ENCODE peak calls at places on chromosome 19, in nine cellular contexts. H is neural progenitor cell, W is GM23338, J is GM23248, D is SK-N-SH, I is HCT116, M is PC-3, Q is MM.1S, U is OCI-LY7. B is an unnamed sample.

GRCh38 chr19:12042893-12043292 is 7.4 kb upstream of the ZNF433 start:
- DNase-seq in H (no peak), W (no peak), J (no peak), D (no peak), I (no peak), M (no peak), Q (no peak), U (no peak), B (no peak)

GRCh38 chr19:10621966-10622365 is 3.4 kb upstream of the SLC44A2 start:
- DNase-seq in H (no peak), W (no peak), J (no peak), D (no peak), I (no peak), M (no peak), Q (no peak), U (no peak), B (no peak)

GRCh38 chr19:41222240-41222639 is 3.2 kb downstream of the AXL start:
- DNase-seq in H (no peak), W (no peak), J (no peak), D (no peak), I (no peak), M (no peak), Q (no peak), U (no peak), B (no peak)

GRCh38 chr19:10952809-10953208 is 8.0 kb upstream of the SMARCA4 start:
- DNase-seq in H (no peak), W (no peak), J (no peak), D (no peak), I (peak), M (peak), Q (no peak), U (no peak), B (peak)

GRCh38 chr19:11166281-11167142 is 10.9 kb upstream of the SPC24 start:
- DNase-seq in H (no peak), W (no peak), J (peak), D (no peak), I (no peak), M (no peak), Q (no peak), U (no peak), B (no peak)

GRCh38 chr19:43618921-43619261 is 538 bp downstream of the ZNF428 start:
- DNase-seq in H (no peak), W (no peak), J (peak), D (peak), I (no peak), M (peak), Q (peak), U (peak), B (peak)

GRCh38 chr19:3644351-3645066 is 17.9 kb upstream of the CACTIN start:
- DNase-seq in H (no peak), W (no peak), J (peak), D (no peak), I (no peak), M (no peak), Q (no peak), U (no peak), B (no peak)

GRCh38 chr19:677201-677600 is 1.0 kb downstream of the FSTL3 start:
- DNase-seq in H (no peak), W (no peak), J (peak), D (peak), I (no peak), M (peak), Q (no peak), U (no peak), B (peak)

GRCh38 chr19:3679581-3679980 is 20.7 kb downstream of the PIP5K1C start:
- DNase-seq in H (no peak), W (no peak), J (no peak), D (no peak), I (no peak), M (no peak), Q (no peak), U (no peak), B (no peak)

GRCh38 chr19:39083983-39084731 is at the start of gene ACP7:
- DNase-seq in H (peak), W (peak), J (peak), D (peak), I (no peak), M (peak), Q (no peak), U (no peak), B (peak)

GRCh38 chr19:49436381-49437017 is 4.8 kb downstream of the SLC17A7 start:
- DNase-seq in H (peak), W (peak), J (peak), D (peak), I (no peak), M (no peak), Q (no peak), U (peak), B (peak)
- TF ChIP-seq EZH2phosphoT487 in H (peak), W (no peak), J (no peak), D (no peak), I (no peak), M (no peak), Q (no peak), U (no peak), B (no peak)

GRCh38 chr19:28700176-28700575 is 512.8 kb downstream of the UQCRFS1 start:
- DNase-seq in H (no peak), W (no peak), J (peak), D (no peak), I (no peak), M (no peak), Q (no peak), U (no peak), B (no peak)

GRCh38 chr19:28694812-28695211 is 518.1 kb downstream of the UQCRFS1 start:
- DNase-seq in H (no peak), W (no peak), J (no peak), D (no peak), I (no peak), M (no peak), Q (no peak), U (no peak), B (no peak)

GRCh38 chr19:28701491-28701890 is 511.5 kb downstream of the UQCRFS1 start:
- DNase-seq in H (no peak), W (no peak), J (peak), D (no peak), I (no peak), M (peak), Q (no peak), U (no peak), B (no peak)

GRCh38 chr19:28691683-28692082 is 521.3 kb downstream of the UQCRFS1 start:
- DNase-seq in H (no peak), W (no peak), J (peak), D (no peak), I (no peak), M (no peak), Q (no peak), U (no peak), B (no peak)

DNA sequence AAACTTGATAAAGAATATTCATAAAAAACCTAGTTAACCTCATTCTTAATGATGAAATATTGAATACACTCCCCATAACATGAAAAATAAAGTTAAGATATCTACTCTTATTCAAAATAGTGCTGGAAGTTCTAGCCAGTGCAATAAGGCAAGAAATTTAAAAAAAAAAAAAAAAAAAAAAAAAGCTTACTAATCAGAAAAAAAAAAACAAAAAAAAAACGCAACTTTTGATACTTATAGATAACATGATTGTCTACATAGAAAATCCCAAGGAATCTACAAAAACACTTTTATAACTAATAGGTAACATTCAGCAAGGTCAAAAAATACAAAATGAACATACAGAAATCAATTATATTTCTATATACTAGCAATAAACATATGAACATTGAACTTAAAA is 515.6 kb downstream of the UQCRFS1 start:
- DNase-seq in H (no peak), W (no peak), J (no peak), D (no peak), I (no peak), M (no peak), Q (no peak), U (no peak), B (no peak)
- TF ChIP-seq EZH2phosphoT487 in H (no peak), W (no peak), J (no peak), D (no peak), I (no peak), M (no peak), Q (no peak), U (no peak), B (no peak)

GRCh38 chr19:45401815-45402468 is 2.9 kb downstream of the PPP1R13L start:
- DNase-seq in H (no peak), W (no peak), J (no peak), D (no peak), I (no peak), M (no peak), Q (no peak), U (no peak), B (no peak)

GRCh38 chr19:45404557-45405434 is at the start of gene PPP1R13L:
- DNase-seq in H (peak), W (peak), J (no peak), D (peak), I (peak), M (peak), Q (peak), U (peak), B (peak)

GRCh38 chr19:45403272-45403671 is 1.6 kb downstream of the PPP1R13L start:
- DNase-seq in H (no peak), W (no peak), J (no peak), D (no peak), I (no peak), M (no peak), Q (no peak), U (no peak), B (no peak)

GRCh38 chr19:45403781-45404556 is 900 bp downstream of the PPP1R13L start:
- DNase-seq in H (peak), W (peak), J (peak), D (peak), I (no peak), M (peak), Q (peak), U (peak), B (peak)

DNA sequence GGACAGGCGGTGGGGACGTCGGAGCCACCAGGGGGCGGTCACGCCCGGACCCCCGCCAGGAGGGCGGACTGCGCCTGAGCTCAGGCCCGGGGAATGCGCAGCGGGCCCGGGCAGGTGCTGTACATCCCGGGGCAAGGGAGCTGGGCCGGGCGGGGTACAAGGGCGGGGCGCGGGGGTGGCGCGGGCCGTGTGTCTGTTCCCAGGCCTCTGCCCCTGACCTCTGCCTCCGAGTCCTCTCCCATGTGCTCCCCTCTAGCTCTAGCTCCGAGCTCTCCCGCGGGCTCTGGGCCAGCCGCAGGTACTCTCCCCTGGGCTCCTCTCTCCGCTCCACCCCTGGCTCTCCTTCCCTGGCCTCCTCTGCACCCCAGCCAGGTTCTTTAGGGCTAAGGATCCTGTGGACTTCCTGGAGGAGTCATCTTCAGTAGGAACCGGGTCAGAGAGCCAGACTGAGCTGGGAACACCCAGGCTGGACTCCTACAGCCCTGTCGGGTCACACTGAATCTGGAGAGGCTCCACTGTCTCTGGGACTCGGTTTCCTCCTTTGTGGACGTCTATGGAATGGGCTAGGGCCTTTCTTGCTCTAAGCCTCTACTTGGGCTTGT is 2.3 kb downstream of the PPP1R13L start:
- DNase-seq in H (peak), W (peak), J (peak), D (peak), I (no peak), M (no peak), Q (no peak), U (no peak), B (peak)
- TF ChIP-seq EZH2phosphoT487 in H (peak), W (no peak), J (no peak), D (no peak), I (no peak), M (no peak), Q (no peak), U (no peak), B (no peak)

DNA sequence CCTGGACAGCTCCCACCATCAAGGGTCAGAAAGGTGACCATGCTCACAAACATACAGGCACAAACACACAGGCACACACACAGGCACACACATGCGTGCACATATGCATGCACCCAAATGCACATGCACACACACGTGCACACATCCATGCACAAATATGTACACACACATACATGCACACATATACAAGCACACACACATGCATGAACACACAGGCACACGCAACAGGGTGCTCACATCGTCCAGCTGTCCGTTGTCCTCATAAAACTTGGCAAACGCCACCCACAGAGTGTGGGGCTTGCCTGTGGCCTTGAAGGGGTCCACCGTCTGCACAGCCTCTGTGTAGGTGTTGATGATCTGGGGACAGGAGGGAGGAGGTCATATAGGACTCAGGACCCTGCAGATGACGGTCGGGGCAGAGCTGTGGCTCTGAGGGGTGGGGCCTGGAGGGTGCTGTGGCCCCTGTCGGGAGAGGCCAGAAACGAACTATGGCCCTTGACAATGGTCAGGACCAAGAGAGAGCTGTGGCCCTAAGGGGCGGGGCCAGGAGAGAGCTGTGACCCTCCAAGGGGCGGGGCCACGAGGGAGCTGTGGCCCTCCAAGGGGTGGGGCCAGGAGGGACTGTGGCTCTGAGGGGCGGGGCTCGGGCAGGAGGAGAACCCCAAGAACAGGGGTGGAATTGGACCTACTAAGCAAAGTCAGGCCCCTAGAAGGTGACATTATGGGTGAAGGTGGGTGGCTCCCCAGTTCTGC is 6.2 kb downstream of the XAB2 start:
- DNase-seq in H (no peak), W (peak), J (peak), D (no peak), I (no peak), M (no peak), Q (no peak), U (peak), B (no peak)
- TF ChIP-seq EZH2phosphoT487 in H (no peak), W (no peak), J (no peak), D (no peak), I (no peak), M (no peak), Q (no peak), U (no peak), B (no peak)

GRCh38 chr19:20612711-20613316 is 47.2 kb upstream of the ZNF737 start:
- DNase-seq in H (no peak), W (no peak), J (no peak), D (no peak), I (no peak), M (no peak), Q (no peak), U (no peak), B (no peak)

GRCh38 chr19:20611866-20612265 is 46.3 kb upstream of the ZNF737 start:
- DNase-seq in H (no peak), W (no peak), J (no peak), D (no peak), I (no peak), M (no peak), Q (peak), U (no peak), B (no peak)

GRCh38 chr19:20607943-20608342 is 42.4 kb upstream of the ZNF737 start:
- DNase-seq in H (no peak), W (no peak), J (no peak), D (no peak), I (no peak), M (no peak), Q (no peak), U (no peak), B (no peak)
- TF ChIP-seq EZH2phosphoT487 in H (no peak), W (no peak), J (no peak), D (no peak), I (no peak), M (no peak), Q (no peak), U (no peak), B (no peak)

DNA sequence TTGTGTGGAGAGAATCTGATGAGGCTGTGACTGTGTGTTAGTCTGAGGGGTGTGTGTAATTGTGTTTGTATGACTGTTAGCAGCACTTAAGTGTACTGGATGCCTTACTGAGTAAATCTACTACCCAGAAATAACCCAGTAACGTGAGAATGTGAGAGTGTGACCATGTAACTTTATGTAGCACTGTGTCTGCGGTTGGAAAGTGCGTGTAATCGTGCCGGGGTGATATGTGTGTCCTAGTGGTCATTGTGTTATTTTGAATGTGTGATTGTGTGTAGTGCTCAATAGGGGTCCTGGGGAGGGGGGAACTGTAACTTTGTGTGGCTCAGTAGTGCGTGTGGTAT is 550 bp downstream of the ZNF383 start:
- DNase-seq in H (no peak), W (no peak), J (peak), D (peak), I (no peak), M (no peak), Q (no peak), U (no peak), B (no peak)
- TF ChIP-seq EZH2phosphoT487 in H (no peak), W (no peak), J (no peak), D (no peak), I (no peak), M (no peak), Q (no peak), U (no peak), B (no peak)

DNA sequence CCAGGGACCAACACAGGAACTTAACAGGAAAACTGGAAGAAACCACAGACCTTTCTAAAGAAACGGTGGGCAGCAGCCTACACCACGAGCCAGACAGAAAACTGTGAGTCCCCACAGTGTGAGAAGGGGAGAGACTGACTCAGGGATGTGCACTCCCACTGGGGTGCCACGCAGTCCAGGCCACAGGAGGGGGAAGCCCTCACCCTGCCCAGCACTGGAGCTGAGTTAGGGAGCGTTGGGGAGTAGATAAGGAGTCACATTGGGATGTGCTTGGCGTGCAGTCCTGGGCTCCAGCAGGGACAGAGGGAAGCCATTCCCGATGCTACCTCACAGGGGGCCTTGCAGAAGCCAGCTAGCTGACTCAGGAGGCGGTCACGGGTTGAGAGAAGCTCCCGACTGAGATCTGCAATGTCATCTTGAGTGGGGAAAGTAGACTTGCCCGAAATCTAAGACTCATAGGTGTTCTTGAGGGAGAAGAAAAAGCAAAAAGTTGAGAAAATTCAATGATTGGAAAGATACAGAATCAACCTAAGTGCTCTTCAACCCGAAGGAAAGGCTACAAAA is 17.3 kb downstream of the SIGLEC8 start:
- DNase-seq in H (no peak), W (no peak), J (peak), D (no peak), I (no peak), M (peak), Q (no peak), U (no peak), B (no peak)
- TF ChIP-seq EZH2phosphoT487 in H (no peak), W (no peak), J (no peak), D (no peak), I (no peak), M (no peak), Q (no peak), U (no peak), B (no peak)

DNA sequence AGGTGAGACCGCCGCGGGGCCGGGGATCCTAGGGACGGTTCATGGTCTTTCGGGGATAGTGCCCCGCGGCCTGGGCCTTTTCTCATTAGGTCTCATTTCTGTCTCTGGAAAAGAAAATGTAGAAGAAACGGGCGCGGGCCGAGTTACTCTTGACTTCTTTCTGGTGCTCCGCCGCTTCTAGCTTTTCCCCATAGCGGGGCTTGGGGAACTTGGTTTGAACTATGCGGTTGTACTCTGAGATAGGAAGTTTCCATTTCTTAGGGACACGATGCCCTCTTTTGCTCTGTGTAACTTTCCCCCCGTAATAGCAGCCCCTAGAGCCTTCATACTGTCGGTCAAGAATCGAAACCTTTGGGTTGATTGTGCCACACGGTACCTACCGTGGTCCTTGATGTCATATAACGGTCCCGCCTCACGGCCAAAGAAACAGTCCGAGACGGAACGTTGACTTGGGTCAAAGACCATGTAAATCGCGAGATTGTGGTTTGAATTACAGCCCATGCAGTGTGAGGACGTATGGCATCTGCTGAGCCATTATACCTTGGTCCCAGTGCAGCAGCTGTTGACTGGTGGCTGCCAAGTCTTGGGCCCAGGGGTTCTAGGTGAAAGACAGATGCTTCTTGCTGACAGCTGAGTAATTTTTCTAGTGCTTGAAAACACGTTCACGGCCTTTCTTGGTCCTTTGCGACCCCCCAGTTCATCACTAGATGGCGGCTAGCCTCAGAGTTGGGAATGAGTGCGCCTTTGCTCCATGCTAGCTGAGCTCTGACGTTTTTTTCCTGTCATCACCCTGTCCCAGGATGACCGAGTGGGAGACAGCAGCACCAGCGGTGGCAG is 487 bp downstream of the RPS5 start:
- DNase-seq in H (no peak), W (no peak), J (peak), D (peak), I (no peak), M (no peak), Q (no peak), U (peak), B (no peak)
- TF ChIP-seq EZH2phosphoT487 in H (no peak), W (no peak), J (no peak), D (no peak), I (no peak), M (no peak), Q (no peak), U (no peak), B (no peak)

B was measured in hepatocyte.